ENCODE peak calls at places on chromosomes 12 and 14, in six cellular contexts. One of them, this sample, is unnamed.

GRCh38 chr12:11797317-11797913 is 147.9 kb downstream of the ETV6 start:
- DNase-seq in spleen: no peak
- DNase-seq in HepG2: peak
- DNase-seq in sigmoid colon: no peak
- DNase-seq in transverse colon: no peak
- DNase-seq in GM23338: no peak
- DNase-seq in this sample: no peak

GRCh38 chr14:77097006-77097688 is 911 bp upstream of the CIPC start:
- DNase-seq in spleen: no peak
- DNase-seq in sigmoid colon: no peak
- DNase-seq in GM23338: no peak
- DNase-seq in HepG2: peak
- DNase-seq in transverse colon: no peak
- DNase-seq in this sample: no peak

GRCh38 chr14:28077005-28077404 is 689.6 kb upstream of the FOXG1 start:
- DNase-seq in sigmoid colon: no peak
- DNase-seq in HepG2: no peak
- DNase-seq in GM23338: no peak
- DNase-seq in spleen: no peak
- DNase-seq in transverse colon: no peak
- DNase-seq in this sample: no peak

GRCh38 chr14:26415618-26416123 is 182.2 kb downstream of the NOVA1 start:
- DNase-seq in transverse colon: peak
- DNase-seq in spleen: no peak
- DNase-seq in GM23338: no peak
- DNase-seq in HepG2: no peak
- DNase-seq in sigmoid colon: peak
- DNase-seq in this sample: no peak

GRCh38 chr12:132236129-132236929 is 92.1 kb downstream of the NOC4L start:
- DNase-seq in GM23338: no peak
- DNase-seq in HepG2: no peak
- DNase-seq in spleen: peak
- DNase-seq in sigmoid colon: peak
- DNase-seq in transverse colon: no peak
- DNase-seq in this sample: no peak

GRCh38 chr12:107236824-107237467 is 143.6 kb upstream of the CRY1 start:
- DNase-seq in transverse colon: no peak
- DNase-seq in HepG2: no peak
- DNase-seq in spleen: no peak
- DNase-seq in sigmoid colon: no peak
- DNase-seq in GM23338: peak
- DNase-seq in this sample: no peak

GRCh38 chr12:93733358-93733757 is 56.2 kb downstream of the CRADD start:
- DNase-seq in HepG2: no peak
- DNase-seq in transverse colon: no peak
- DNase-seq in sigmoid colon: peak
- DNase-seq in spleen: no peak
- DNase-seq in GM23338: no peak
- DNase-seq in this sample: no peak

GRCh38 chr14:20455355-20456300 is 602 bp downstream of the APEX1 start:
- DNase-seq in transverse colon: no peak
- DNase-seq in sigmoid colon: peak
- DNase-seq in GM23338: peak
- DNase-seq in spleen: peak
- DNase-seq in HepG2: no peak
- DNase-seq in this sample: no peak

GRCh38 chr14:68779761-68780323 is 13.0 kb downstream of the ZFP36L1 start:
- DNase-seq in GM23338: no peak
- DNase-seq in sigmoid colon: peak
- DNase-seq in HepG2: peak
- DNase-seq in transverse colon: peak
- DNase-seq in spleen: no peak
- DNase-seq in this sample: no peak

DNA sequence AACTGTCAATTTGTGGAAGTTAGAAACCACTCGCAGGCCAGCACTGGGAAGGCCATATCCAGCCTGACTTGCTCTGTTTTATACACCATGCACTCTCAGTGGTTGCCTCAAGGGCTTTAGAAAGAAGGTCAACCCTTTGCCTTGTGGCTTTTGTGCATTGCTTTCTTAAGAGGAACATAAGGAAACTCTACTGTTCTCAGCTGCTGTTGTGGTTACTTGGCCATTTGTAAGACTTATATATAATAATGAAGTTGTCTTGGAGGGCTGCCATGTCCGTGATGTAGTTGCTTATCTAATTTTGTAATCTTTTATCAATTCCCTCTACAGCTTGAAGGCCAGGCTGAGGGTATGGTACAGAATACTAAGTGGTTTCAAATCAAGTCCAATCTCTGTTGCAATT is 637.8 kb downstream of the DIO2 start:
- DNase-seq in GM23338: no peak
- DNase-seq in sigmoid colon: no peak
- DNase-seq in transverse colon: no peak
- DNase-seq in HepG2: no peak
- DNase-seq in spleen: no peak
- DNase-seq in this sample: no peak
- TF ChIP-seq POLR2AphosphoS5 in GM23338: no peak
- TF ChIP-seq POLR2AphosphoS5 in sigmoid colon: no peak
- TF ChIP-seq POLR2AphosphoS5 in transverse colon: no peak
- TF ChIP-seq POLR2AphosphoS5 in HepG2: no peak
- TF ChIP-seq POLR2AphosphoS5 in spleen: no peak
- TF ChIP-seq POLR2AphosphoS5 in this sample: no peak

GRCh38 chr14:92549853-92550244 is 36.3 kb downstream of the RIN3 start:
- DNase-seq in GM23338: no peak
- DNase-seq in spleen: no peak
- DNase-seq in sigmoid colon: peak
- DNase-seq in HepG2: no peak
- DNase-seq in transverse colon: no peak
- DNase-seq in this sample: no peak
- TF ChIP-seq POLR2AphosphoS5 in GM23338: no peak
- TF ChIP-seq POLR2AphosphoS5 in spleen: peak
- TF ChIP-seq POLR2AphosphoS5 in sigmoid colon: peak
- TF ChIP-seq POLR2AphosphoS5 in HepG2: no peak
- TF ChIP-seq POLR2AphosphoS5 in transverse colon: peak
- TF ChIP-seq POLR2AphosphoS5 in this sample: no peak

DNA sequence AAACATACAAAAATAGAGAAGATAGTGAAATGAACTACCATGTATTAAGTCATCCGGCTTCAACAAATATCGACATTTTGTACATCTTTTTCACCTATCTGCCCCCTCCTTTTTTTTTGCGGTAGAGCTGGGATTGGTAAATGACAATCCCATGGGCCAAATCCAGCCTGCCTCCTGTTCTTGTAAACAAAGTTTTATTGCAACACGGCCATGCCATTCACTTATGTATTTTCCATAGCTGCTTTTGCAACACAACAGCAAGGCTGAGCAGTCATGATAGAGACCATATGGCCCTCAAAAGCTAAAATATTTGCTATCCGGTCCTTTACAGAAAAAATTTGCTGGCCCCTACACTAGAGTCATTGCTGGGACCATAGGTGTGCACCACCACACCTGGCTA is 58.1 kb upstream of the PLEKHG3 start:
- DNase-seq in transverse colon: no peak
- DNase-seq in GM23338: peak
- DNase-seq in HepG2: no peak
- DNase-seq in sigmoid colon: peak
- DNase-seq in spleen: no peak
- DNase-seq in this sample: no peak
- TF ChIP-seq POLR2AphosphoS5 in transverse colon: peak
- TF ChIP-seq POLR2AphosphoS5 in GM23338: no peak
- TF ChIP-seq POLR2AphosphoS5 in HepG2: no peak
- TF ChIP-seq POLR2AphosphoS5 in sigmoid colon: peak
- TF ChIP-seq POLR2AphosphoS5 in spleen: no peak
- TF ChIP-seq POLR2AphosphoS5 in this sample: no peak

GRCh38 chr14:64501326-64502171 is 2.1 kb downstream of the ZBTB25 start:
- DNase-seq in spleen: no peak
- DNase-seq in sigmoid colon: peak
- DNase-seq in GM23338: no peak
- DNase-seq in transverse colon: peak
- DNase-seq in HepG2: peak
- DNase-seq in this sample: no peak
- TF ChIP-seq POLR2AphosphoS5 in spleen: no peak
- TF ChIP-seq POLR2AphosphoS5 in sigmoid colon: peak
- TF ChIP-seq POLR2AphosphoS5 in GM23338: no peak
- TF ChIP-seq POLR2AphosphoS5 in transverse colon: peak
- TF ChIP-seq POLR2AphosphoS5 in HepG2: no peak
- TF ChIP-seq POLR2AphosphoS5 in this sample: no peak

GRCh38 chr12:12943589-12944260 is 8.2 kb downstream of the GPRC5D start:
- DNase-seq in sigmoid colon: no peak
- DNase-seq in GM23338: no peak
- DNase-seq in HepG2: no peak
- DNase-seq in spleen: no peak
- DNase-seq in transverse colon: no peak
- DNase-seq in this sample: no peak
- TF ChIP-seq POLR2AphosphoS5 in sigmoid colon: no peak
- TF ChIP-seq POLR2AphosphoS5 in GM23338: no peak
- TF ChIP-seq POLR2AphosphoS5 in HepG2: no peak
- TF ChIP-seq POLR2AphosphoS5 in spleen: no peak
- TF ChIP-seq POLR2AphosphoS5 in transverse colon: no peak
- TF ChIP-seq POLR2AphosphoS5 in this sample: no peak

GRCh38 chr12:14839262-14839661 is 4.1 kb downstream of the ART4 start:
- DNase-seq in transverse colon: no peak
- DNase-seq in HepG2: no peak
- DNase-seq in sigmoid colon: no peak
- DNase-seq in spleen: no peak
- DNase-seq in GM23338: no peak
- DNase-seq in this sample: no peak

GRCh38 chr12:14833336-14833735 is 10.0 kb downstream of the ART4 start:
- DNase-seq in transverse colon: no peak
- DNase-seq in GM23338: no peak
- DNase-seq in spleen: no peak
- DNase-seq in HepG2: no peak
- DNase-seq in sigmoid colon: no peak
- DNase-seq in this sample: no peak

GRCh38 chr12:14834502-14834901 is 8.8 kb downstream of the ART4 start:
- DNase-seq in spleen: no peak
- DNase-seq in GM23338: no peak
- DNase-seq in sigmoid colon: no peak
- DNase-seq in transverse colon: no peak
- DNase-seq in HepG2: no peak
- DNase-seq in this sample: no peak

GRCh38 chr12:14833952-14834351 is 9.4 kb downstream of the ART4 start:
- DNase-seq in spleen: no peak
- DNase-seq in sigmoid colon: no peak
- DNase-seq in GM23338: no peak
- DNase-seq in transverse colon: no peak
- DNase-seq in HepG2: peak
- DNase-seq in this sample: no peak

DNA sequence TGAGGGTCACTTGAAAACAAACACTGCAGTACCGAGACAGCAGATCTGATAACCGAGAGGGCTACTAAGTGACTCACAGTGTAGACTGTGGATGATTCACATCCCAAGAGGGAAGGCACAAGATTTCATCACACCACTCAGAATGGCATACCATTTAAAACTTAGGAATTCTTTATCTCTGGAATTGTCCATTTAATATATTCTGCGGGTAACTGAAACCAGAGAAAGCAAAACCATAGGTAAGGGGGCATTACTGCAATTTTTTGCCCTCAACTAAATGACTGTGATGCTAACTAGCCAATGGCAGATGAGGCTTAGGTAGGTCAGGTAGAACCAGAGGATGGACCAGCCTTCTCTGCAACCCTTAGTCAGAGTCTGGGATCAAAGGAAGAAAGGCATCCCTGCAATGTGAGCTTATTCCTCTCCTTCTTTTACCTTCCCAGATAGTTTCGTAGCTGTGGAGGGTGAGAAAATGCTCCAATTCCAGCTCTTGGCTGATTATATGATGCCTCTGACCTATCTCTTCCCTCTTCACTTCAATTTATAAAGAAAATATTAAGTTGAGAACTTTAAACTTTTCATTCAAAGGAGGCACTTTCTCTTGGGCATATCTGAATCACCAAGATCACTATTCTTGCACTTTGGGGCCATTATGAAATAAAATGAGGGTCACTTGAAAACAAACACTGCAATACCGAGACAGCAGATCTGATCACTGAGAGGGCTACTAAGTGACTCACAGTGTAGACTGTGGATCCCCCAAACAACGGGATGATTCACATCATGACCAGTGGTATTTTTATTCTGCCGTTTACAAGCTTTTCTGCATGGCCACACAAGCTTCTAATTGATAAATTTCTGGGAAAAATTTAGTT is 6.8 kb downstream of the ART4 start:
- DNase-seq in sigmoid colon: no peak
- DNase-seq in transverse colon: no peak
- DNase-seq in spleen: no peak
- DNase-seq in GM23338: no peak
- DNase-seq in HepG2: peak
- DNase-seq in this sample: no peak
- TF ChIP-seq POLR2AphosphoS5 in sigmoid colon: no peak
- TF ChIP-seq POLR2AphosphoS5 in transverse colon: no peak
- TF ChIP-seq POLR2AphosphoS5 in spleen: no peak
- TF ChIP-seq POLR2AphosphoS5 in GM23338: no peak
- TF ChIP-seq POLR2AphosphoS5 in HepG2: no peak
- TF ChIP-seq POLR2AphosphoS5 in this sample: no peak

GRCh38 chr12:109714141-109714912 is 702 bp downstream of the FAM222A start:
- DNase-seq in HepG2: peak
- DNase-seq in GM23338: peak
- DNase-seq in transverse colon: peak
- DNase-seq in sigmoid colon: peak
- DNase-seq in spleen: peak
- DNase-seq in this sample: peak

GRCh38 chr12:109715310-109716091 is 1.9 kb downstream of the FAM222A start:
- DNase-seq in GM23338: peak
- DNase-seq in HepG2: no peak
- DNase-seq in sigmoid colon: no peak
- DNase-seq in spleen: no peak
- DNase-seq in transverse colon: peak
- DNase-seq in this sample: no peak

GRCh38 chr12:109714913-109715244 is 1.3 kb downstream of the FAM222A start:
- DNase-seq in GM23338: no peak
- DNase-seq in transverse colon: no peak
- DNase-seq in spleen: no peak
- DNase-seq in HepG2: no peak
- DNase-seq in sigmoid colon: no peak
- DNase-seq in this sample: no peak

GRCh38 chr12:109711596-109712461 is 1.8 kb upstream of the FAM222A start:
- DNase-seq in spleen: no peak
- DNase-seq in sigmoid colon: no peak
- DNase-seq in HepG2: peak
- DNase-seq in transverse colon: no peak
- DNase-seq in GM23338: peak
- DNase-seq in this sample: no peak

GRCh38 chr12:109713187-109713984 is at the start of gene FAM222A:
- DNase-seq in spleen: peak
- DNase-seq in sigmoid colon: peak
- DNase-seq in HepG2: peak
- DNase-seq in transverse colon: peak
- DNase-seq in GM23338: peak
- DNase-seq in this sample: peak
- TF ChIP-seq POLR2AphosphoS5 in spleen: peak
- TF ChIP-seq POLR2AphosphoS5 in sigmoid colon: peak
- TF ChIP-seq POLR2AphosphoS5 in HepG2: peak
- TF ChIP-seq POLR2AphosphoS5 in transverse colon: peak
- TF ChIP-seq POLR2AphosphoS5 in GM23338: no peak
- TF ChIP-seq POLR2AphosphoS5 in this sample: no peak

DNA sequence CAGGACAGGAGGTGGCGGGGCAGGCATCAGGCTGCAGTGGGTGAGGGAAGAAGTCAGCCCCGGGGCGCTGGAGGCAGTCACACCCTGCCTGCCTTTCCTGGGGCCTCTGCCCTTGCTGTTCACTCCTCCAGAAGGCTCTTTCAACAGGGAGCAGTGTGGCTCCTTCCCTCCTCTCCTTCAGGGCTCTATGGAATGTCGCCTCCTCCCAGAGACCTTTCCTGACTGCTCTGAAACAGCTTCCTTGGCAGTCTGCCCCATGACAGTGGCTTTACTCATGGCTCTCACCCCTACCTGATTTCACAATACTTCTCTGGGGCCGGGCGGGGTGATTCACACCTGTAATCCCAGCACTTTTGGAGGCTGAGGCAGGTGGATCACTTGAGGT is 7.1 kb downstream of the RHOF start:
- DNase-seq in HepG2: peak
- DNase-seq in GM23338: no peak
- DNase-seq in transverse colon: peak
- DNase-seq in spleen: no peak
- DNase-seq in sigmoid colon: peak
- DNase-seq in this sample: no peak
- TF ChIP-seq POLR2AphosphoS5 in HepG2: no peak
- TF ChIP-seq POLR2AphosphoS5 in GM23338: no peak
- TF ChIP-seq POLR2AphosphoS5 in transverse colon: peak
- TF ChIP-seq POLR2AphosphoS5 in spleen: peak
- TF ChIP-seq POLR2AphosphoS5 in sigmoid colon: no peak
- TF ChIP-seq POLR2AphosphoS5 in this sample: no peak